ENCODE peak calls at places on chromosomes 16 and 17, in five cellular contexts. R, U, L, J and I are unnamed samples.

GRCh38 chr17:17164676-17165075 is 41.5 kb downstream of the PLD6 start:
- DNase-seq in R (no peak), U (no peak), L (no peak), J (no peak), I (no peak)

GRCh38 chr17:56891751-56892150 is 22.1 kb downstream of the TRIM25 start:
- DNase-seq in R (no peak), U (peak; percentile 63), L (peak; percentile 12), J (no peak), I (peak; percentile 41)

GRCh38 chr16:75244844-75245758 is 6.3 kb downstream of the BCAR1 start:
- DNase-seq in R (peak; percentile 98), U (peak; percentile 90), L (peak; percentile 95), J (no peak), I (peak; percentile 89)

GRCh38 chr16:49078571-49078970 is 203.1 kb downstream of the CBLN1 start:
- DNase-seq in R (no peak), U (no peak), L (no peak), J (no peak), I (no peak)

GRCh38 chr17:56597495-56597990 is 4.0 kb downstream of the NOG start:
- DNase-seq in R (no peak), U (no peak), L (peak; percentile 15), J (no peak), I (peak; percentile 26)

GRCh38 chr16:76443981-76444380 is 166.8 kb downstream of the CNTNAP4 start:
- DNase-seq in R (no peak), U (no peak), L (no peak), J (no peak), I (no peak)

GRCh38 chr16:6704306-6704705 is 628.3 kb upstream of the RBFOX1 start:
- DNase-seq in R (no peak), U (no peak), L (no peak), J (no peak), I (no peak)

GRCh38 chr17:37506678-37507077 is 17.0 kb downstream of the DUSP14 start:
- DNase-seq in R (peak; percentile 28), U (no peak), L (peak; percentile 49), J (peak; percentile 29), I (peak; percentile 38)

GRCh38 chr17:55774834-55775233 is 24.0 kb downstream of the PCTP start:
- DNase-seq in R (peak; percentile 40), U (no peak), L (no peak), J (no peak), I (no peak)

GRCh38 chr17:8720596-8720995 is 24.0 kb downstream of the CCDC42 start:
- DNase-seq in R (no peak), U (no peak), L (no peak), J (no peak), I (no peak)

GRCh38 chr17:79987187-79987889 is 48.3 kb downstream of the TBC1D16 start:
- DNase-seq in R (no peak), U (no peak), L (peak; percentile 30), J (no peak), I (peak; percentile 2)

GRCh38 chr17:27489045-27489715 is 32.9 kb downstream of the KSR1 start:
- DNase-seq in R (peak; percentile 65), U (peak; percentile 89), L (peak; percentile 59), J (no peak), I (peak; percentile 94)

GRCh38 chr16:75452464-75453190 is 11.9 kb downstream of the TMEM170A start:
- DNase-seq in R (no peak), U (no peak), L (no peak), J (no peak), I (no peak)

GRCh38 chr16:69384974-69385373 is 833 bp downstream of the TERF2 start:
- DNase-seq in R (no peak), U (no peak), L (no peak), J (no peak), I (no peak)

GRCh38 chr16:22402191-22402590 is 27.8 kb upstream of the CDR2 start:
- DNase-seq in R (no peak), U (no peak), L (peak; percentile 47), J (no peak), I (no peak)

GRCh38 chr16:72811188-72811720 is 236.7 kb downstream of the ZFHX3 start:
- DNase-seq in R (no peak), U (no peak), L (no peak), J (no peak), I (no peak)

GRCh38 chr17:74442670-74443515 is 11.0 kb downstream of the GPRC5C start:
- DNase-seq in R (peak; percentile 82), U (peak; percentile 97), L (no peak), J (no peak), I (peak; percentile 91)

GRCh38 chr17:68775338-68775737 is 174.2 kb upstream of the FAM20A start:
- DNase-seq in R (no peak), U (no peak), L (peak; percentile 41), J (no peak), I (no peak)

GRCh38 chr16:56481468-56482112 is 30.2 kb downstream of the OGFOD1 start:
- DNase-seq in R (no peak), U (no peak), L (peak; percentile 81), J (no peak), I (no peak)

GRCh38 chr17:38403491-38403890 is 24.8 kb upstream of the ARHGAP23 start:
- DNase-seq in R (no peak), U (no peak), L (peak; percentile 20), J (no peak), I (no peak)

GRCh38 chr16:26992661-26993365 is 73.9 kb upstream of the C16orf82 start:
- DNase-seq in R (no peak), U (no peak), L (no peak), J (no peak), I (no peak)

GRCh38 chr17:80192268-80192667 is 22.4 kb downstream of the CARD14 start:
- DNase-seq in R (peak; percentile 77), U (no peak), L (no peak), J (no peak), I (no peak)

GRCh38 chr16:4317471-4318170 is 1.8 kb downstream of the GLIS2 start:
- DNase-seq in R (no peak), U (no peak), L (peak; percentile 40), J (no peak), I (peak; percentile 62)

GRCh38 chr16:30017277-30017656 is 5.7 kb upstream of the C16orf92 start:
- DNase-seq in R (no peak), U (no peak), L (no peak), J (no peak), I (no peak)

GRCh38 chr17:43449470-43450202 is 34.1 kb upstream of the DHX8 start:
- DNase-seq in R (no peak), U (no peak), L (peak; percentile 26), J (no peak), I (no peak)

GRCh38 chr16:68116256-68116853 is 31.2 kb downstream of the NFATC3 start:
- DNase-seq in R (no peak), U (no peak), L (peak; percentile 62), J (no peak), I (no peak)